ENCODE peak calls at places on chromosomes 6 and 20, in five cellular contexts. W is heart right ventricle; E is hepatocyte; J is CD8-positive, alpha-beta T cell; Z is fibroblast of pulmonary artery. K is an unnamed sample.

GRCh38 chr20:17808357-17808756 is 108.6 kb downstream of the BANF2 start:
- DNase-seq in E (peak; percentile 45), Z (peak; percentile 81), J (no peak), W (peak; percentile 81), K (peak; percentile 97)

GRCh38 chr20:11431613-11432012 is 486.1 kb upstream of the BTBD3 start:
- DNase-seq in E (no peak), Z (peak; percentile 71), W (no peak), J (no peak), K (no peak)

GRCh38 chr20:57208198-57208597 is 58.2 kb downstream of the BMP7 start:
- DNase-seq in Z (no peak), J (no peak), E (no peak), W (no peak), K (no peak)

GRCh38 chr6:52227495-52227894 is 16.8 kb downstream of the IL17F start:
- DNase-seq in J (no peak), E (no peak), Z (no peak), W (no peak), K (no peak)

GRCh38 chr6:149545258-149545753 is 537 bp downstream of the PPIL4 start:
- DNase-seq in E (peak; percentile 77), J (peak; percentile 61), Z (peak; percentile 78), W (peak; percentile 52), K (peak; percentile 80)

GRCh38 chr6:99334526-99335127 is 14.8 kb downstream of the FAXC start:
- DNase-seq in Z (peak; percentile 70), W (no peak), J (no peak), E (peak; percentile 59), K (peak; percentile 71)

GRCh38 chr20:840858-841567 is 7.5 kb downstream of the FAM110A start:
- DNase-seq in W (no peak), J (peak; percentile 27), Z (no peak), E (peak; percentile 65), K (peak; percentile 29)

GRCh38 chr6:6820688-6821238 is 232.2 kb downstream of the LY86 start:
- DNase-seq in Z (no peak), W (no peak), E (peak; percentile 58), J (no peak), K (no peak)

GRCh38 chr6:37725967-37726366 is 28.3 kb upstream of the MDGA1 start:
- DNase-seq in J (no peak), Z (no peak), W (no peak), E (no peak), K (no peak)

GRCh38 chr20:31523361-31524283 is 9.4 kb downstream of the HM13 start:
- DNase-seq in W (peak; percentile 21), J (no peak), E (no peak), Z (peak; percentile 70), K (no peak)

GRCh38 chr6:33752139-33753015 is 5.7 kb upstream of the IP6K3 start:
- DNase-seq in Z (no peak), W (no peak), E (peak; percentile 47), J (no peak), K (no peak)

GRCh38 chr20:40535816-40536215 is 153.2 kb downstream of the MAFB start:
- DNase-seq in W (no peak), E (no peak), J (no peak), Z (peak; percentile 33), K (no peak)

GRCh38 chr6:52925042-52925441 is 15.5 kb upstream of the GSTA3 start:
- DNase-seq in W (no peak), E (no peak), Z (no peak), J (no peak), K (no peak)

GRCh38 chr6:108295676-108296075 is 822 bp downstream of the AFG1L start:
- DNase-seq in Z (no peak), E (no peak), W (no peak), J (no peak), K (no peak)

GRCh38 chr6:2518029-2518428 is 232.7 kb downstream of the MYLK4 start:
- DNase-seq in E (no peak), J (no peak), Z (no peak), W (no peak), K (no peak)

GRCh38 chr6:32945106-32945761 is 4.4 kb upstream of the HLA-DMB start:
- DNase-seq in E (no peak), W (no peak), Z (no peak), J (no peak), K (no peak)

GRCh38 chr6:82337688-82338257 is 25.8 kb upstream of the TPBG start:
- DNase-seq in E (no peak), Z (no peak), J (no peak), W (no peak), K (no peak)

GRCh38 chr20:44733341-44734069 is 12.2 kb upstream of the KCNK15 start:
- DNase-seq in W (peak; percentile 69), E (peak; percentile 85), J (peak; percentile 51), Z (peak; percentile 81), K (peak; percentile 72)

GRCh38 chr20:18414140-18414539 is 52.7 kb downstream of the DZANK1 start:
- DNase-seq in W (no peak), E (no peak), Z (no peak), J (no peak), K (no peak)

GRCh38 chr20:39910536-39910935 is 778.5 kb downstream of the MAFB start:
- DNase-seq in Z (no peak), J (no peak), W (peak; percentile 11), E (no peak), K (no peak)

GRCh38 chr20:32837157-32837556 is 17.4 kb downstream of the MAPRE1 start:
- DNase-seq in E (no peak), W (no peak), J (no peak), Z (no peak), K (no peak)

GRCh38 chr6:161694995-161695394 is 421.1 kb upstream of the AGPAT4 start:
- DNase-seq in E (no peak), W (no peak), J (no peak), Z (peak; percentile 39), K (no peak)

GRCh38 chr6:68233623-68234022 is 401.5 kb upstream of the ADGRB3 start:
- DNase-seq in Z (peak; percentile 67), W (no peak), J (no peak), E (no peak), K (peak; percentile 88)

GRCh38 chr6:11333292-11333849 is 100.9 kb upstream of the NEDD9 start:
- DNase-seq in E (no peak), J (no peak), Z (no peak), W (no peak), K (no peak)

GRCh38 chr20:6006603-6006949 is 47.3 kb downstream of the LRRN4 start:
- DNase-seq in E (no peak), Z (no peak), J (no peak), W (peak; percentile 8), K (no peak)

GRCh38 chr6:98843274-98844243 is 9.2 kb downstream of the POU3F2 start:
- DNase-seq in W (no peak), J (no peak), Z (no peak), E (no peak), K (no peak)

GRCh38 chr6:30494275-30494990 is 5.1 kb downstream of the HLA-E start:
- DNase-seq in E (no peak), W (no peak), Z (no peak), J (no peak), K (no peak)

GRCh38 chr20:43914697-43915208 is at the start of gene TOX2:
- DNase-seq in W (no peak), E (peak; percentile 70), Z (peak; percentile 49), J (peak; percentile 43), K (peak; percentile 85)

GRCh38 chr20:11158146-11158545 is 484.3 kb upstream of the JAG1 start:
- DNase-seq in E (no peak), J (no peak), W (no peak), Z (peak; percentile 69), K (no peak)

GRCh38 chr6:36324191-36324590 is 12.5 kb downstream of the BNIP5 start:
- DNase-seq in E (no peak), W (no peak), J (no peak), Z (no peak), K (no peak)
- TF ChIP-seq CTCF in E (no peak), W (no peak), J (no peak), Z (no peak), K (no peak)

GRCh38 chr6:167279766-167280440 is 11.2 kb upstream of the UNC93A start:
- DNase-seq in Z (no peak), E (no peak), J (no peak), W (no peak), K (no peak)
- H3K4me3 ChIP-seq in Z (no peak overlapping the region), E (no peak overlapping the region), J (no peak overlapping the region), W (no peak overlapping the region), K (no peak overlapping the region)

GRCh38 chr20:61558726-61559125 is 306.7 kb downstream of the CDH4 start:
- DNase-seq in E (no peak), J (no peak), Z (no peak), W (no peak), K (peak; percentile 41)

GRCh38 chr20:61559706-61560315 is 307.8 kb downstream of the CDH4 start:
- DNase-seq in Z (no peak), J (no peak), E (no peak), W (no peak), K (no peak)

GRCh38 chr20:61561111-61561830 is 309.2 kb downstream of the CDH4 start:
- DNase-seq in Z (no peak), J (no peak), E (no peak), W (no peak), K (peak; percentile 6)

GRCh38 chr20:61562897-61563504 is 310.9 kb downstream of the CDH4 start:
- DNase-seq in J (no peak), W (no peak), E (no peak), Z (no peak), K (no peak)

DNA sequence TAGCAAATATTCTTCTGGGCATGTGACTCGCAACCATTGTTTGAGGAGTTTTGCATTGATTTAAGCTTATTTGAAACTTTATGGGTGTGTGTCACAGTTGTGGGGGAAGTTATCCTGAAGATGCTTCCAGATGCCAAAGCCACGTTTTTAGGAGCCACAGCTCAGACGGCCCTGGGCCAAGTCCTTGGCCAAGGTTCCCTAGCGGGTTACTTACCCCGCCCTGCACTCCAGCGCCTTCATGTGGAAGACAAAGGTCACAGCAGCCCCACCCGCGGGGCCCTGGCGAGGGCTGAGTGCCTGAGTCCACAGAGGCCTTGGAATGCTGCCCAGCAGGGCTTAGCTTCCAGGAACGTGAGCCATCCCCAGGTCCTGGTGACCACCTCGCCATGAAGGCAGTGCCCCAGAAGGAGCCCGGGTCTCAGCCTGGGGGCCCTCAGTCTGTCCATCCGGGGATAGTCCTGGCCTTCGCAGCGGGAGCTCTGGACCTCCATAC is 308.3 kb downstream of the CDH4 start:
- DNase-seq in J (no peak), Z (no peak), W (no peak), E (peak; percentile 68), K (peak; percentile 57)
- TF ChIP-seq CTCF in J (no peak), Z (no peak), W (no peak), E (peak; percentile 15), K (peak; percentile 24)

GRCh38 chr20:4989570-4989969 is 11.7 kb downstream of the SLC23A2 start:
- DNase-seq in W (no peak), E (no peak), J (no peak), Z (no peak), K (no peak)

GRCh38 chr20:4985658-4986057 is 15.7 kb downstream of the SLC23A2 start:
- DNase-seq in W (no peak), E (no peak), J (no peak), Z (no peak), K (peak; percentile 77)

DNA sequence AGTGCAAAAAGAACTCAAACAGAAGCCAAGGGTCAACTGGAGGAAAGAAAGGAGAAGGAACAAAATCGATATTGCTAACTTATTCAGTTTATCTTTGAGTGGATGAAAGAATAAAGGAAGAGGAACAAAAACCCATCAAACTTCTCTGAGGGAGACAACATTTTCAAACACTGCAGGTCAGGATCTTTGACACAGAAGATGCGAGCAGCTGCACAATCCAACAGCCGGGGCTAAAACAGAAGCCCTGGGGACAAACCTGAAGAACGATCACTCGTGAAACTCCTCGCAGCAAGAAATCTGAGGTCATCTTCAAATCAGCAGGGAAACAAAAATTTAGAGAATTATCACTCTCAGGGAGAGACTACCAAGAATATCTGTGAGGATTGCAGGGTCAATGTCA is 14.2 kb downstream of the SLC23A2 start:
- DNase-seq in J (no peak), W (no peak), E (no peak), Z (no peak), K (no peak)
- H3K4me3 ChIP-seq in J (no peak overlapping the region), W (no peak overlapping the region), E (no peak overlapping the region), Z (no peak overlapping the region), K (no peak overlapping the region)